ENCODE peak calls at places on chromosome 14, in five cellular contexts. I is cardiac muscle cell; M is SK-N-SH; Q is upper lobe of right lung; O is CD4-positive, alpha-beta T cell. B is an unnamed sample.

GRCh38 chr14:102927346-102927877 is 4.9 kb downstream of the AMN start:
- DNase-seq in I (no peak), M (no peak), Q (peak; percentile 90), O (no peak), B (no peak)

GRCh38 chr14:51304956-51305355 is 64.9 kb downstream of the TMX1 start:
- DNase-seq in I (peak; percentile 84), M (no peak), Q (no peak), O (no peak), B (no peak)

GRCh38 chr14:38221077-38221476 is 13.4 kb downstream of the SSTR1 start:
- DNase-seq in I (no peak), M (no peak), Q (no peak), O (no peak), B (no peak)

GRCh38 chr14:96838449-96838848 is 41.3 kb downstream of the VRK1 start:
- DNase-seq in I (no peak), M (no peak), Q (no peak), O (no peak), B (no peak)

GRCh38 chr14:51157012-51157411 is 62.1 kb upstream of the TRIM9 start:
- DNase-seq in I (peak; percentile 66), M (peak; percentile 25), Q (no peak), O (no peak), B (no peak)

GRCh38 chr14:90720336-90720735 is 95.9 kb downstream of the TTC7B start:
- DNase-seq in I (peak; percentile 39), M (peak; percentile 47), Q (no peak), O (no peak), B (no peak)

GRCh38 chr14:59679872-59680271 is 103.3 kb upstream of the CCDC175 start:
- DNase-seq in I (no peak), M (no peak), Q (no peak), O (no peak), B (peak; percentile 49)

GRCh38 chr14:56686416-56686815 is 106.8 kb downstream of the TMEM260 start:
- DNase-seq in I (no peak), M (no peak), Q (no peak), O (no peak), B (peak; percentile 73)

GRCh38 chr14:75279739-75280447 is 1.3 kb downstream of the FOS start:
- DNase-seq in I (peak; percentile 63), M (peak; percentile 34), Q (peak; percentile 78), O (no peak), B (peak; percentile 53)

GRCh38 chr14:64478634-64479250 is 13.4 kb downstream of the AKAP5 start:
- DNase-seq in I (peak; percentile 56), M (peak; percentile 39), Q (no peak), O (no peak), B (no peak)

GRCh38 chr14:79701371-79701770 is 509.9 kb downstream of the DIO2 start:
- DNase-seq in I (no peak), M (no peak), Q (no peak), O (no peak), B (no peak)

GRCh38 chr14:105249175-105250007 is 1.1 kb downstream of the BTBD6 start:
- DNase-seq in I (peak; percentile 45), M (peak; percentile 68), Q (peak; percentile 58), O (no peak), B (peak; percentile 52)

GRCh38 chr14:95237956-95238355 is 80.6 kb upstream of the DICER1 start:
- DNase-seq in I (no peak), M (no peak), Q (no peak), O (no peak), B (no peak)

GRCh38 chr14:84544486-84544885 is 985.5 kb upstream of the FLRT2 start:
- DNase-seq in I (no peak), M (no peak), Q (no peak), O (no peak), B (no peak)

GRCh38 chr14:25111061-25111601 is 61.2 kb upstream of the STXBP6 start:
- DNase-seq in I (peak; percentile 97), M (no peak), Q (no peak), O (no peak), B (no peak)

GRCh38 chr14:72615511-72616121 is 278.3 kb downstream of the DPF3 start:
- DNase-seq in I (peak; percentile 60), M (no peak), Q (no peak), O (no peak), B (no peak)

GRCh38 chr14:101704140-101704539 is 57.4 kb upstream of the PPP2R5C start:
- DNase-seq in I (no peak), M (no peak), Q (no peak), O (peak; percentile 29), B (no peak)

GRCh38 chr14:96253140-96253539 is 2.9 kb upstream of the BDKRB1 start:
- DNase-seq in I (peak; percentile 92), M (no peak), Q (no peak), O (no peak), B (no peak)

GRCh38 chr14:79510659-79511058 is 700.6 kb downstream of the DIO2 start:
- DNase-seq in I (peak; percentile 2), M (no peak), Q (no peak), O (no peak), B (no peak)

GRCh38 chr14:25833341-25834121 is 764.3 kb downstream of the NOVA1 start:
- DNase-seq in I (peak; percentile 16), M (peak; percentile 3), Q (no peak), O (no peak), B (peak; percentile 80)

GRCh38 chr14:102939820-102940561 is 17.5 kb downstream of the AMN start:
- DNase-seq in I (no peak), M (no peak), Q (peak; percentile 94), O (no peak), B (no peak)

GRCh38 chr14:80584638-80585505 is 356.7 kb downstream of the CEP128 start:
- DNase-seq in I (no peak), M (peak; percentile 24), Q (no peak), O (no peak), B (no peak)

GRCh38 chr14:83379371-83379770 is 1845.7 kb upstream of the SEL1L start:
- DNase-seq in I (peak; percentile 22), M (no peak), Q (no peak), O (no peak), B (no peak)

GRCh38 chr14:63045612-63046320 is 508 bp upstream of the KCNH5 start:
- DNase-seq in I (peak; percentile 36), M (peak; percentile 84), Q (peak; percentile 65), O (no peak), B (peak; percentile 96)

GRCh38 chr14:70000601-70001000 is 121.4 kb downstream of the SMOC1 start:
- DNase-seq in I (no peak), M (no peak), Q (no peak), O (no peak), B (no peak)

GRCh38 chr14:36657409-36658090 is 4.1 kb upstream of the PAX9 start:
- DNase-seq in I (no peak), M (peak; percentile 41), Q (no peak), O (no peak), B (peak; percentile 72)

GRCh38 chr14:41303506-41303905 is 303.2 kb upstream of the LRFN5 start:
- DNase-seq in I (no peak), M (no peak), Q (no peak), O (no peak), B (no peak)

GRCh38 chr14:41299924-41300323 is 306.8 kb upstream of the LRFN5 start:
- DNase-seq in I (no peak), M (no peak), Q (no peak), O (no peak), B (peak; percentile 8)

GRCh38 chr14:41295734-41296133 is 310.9 kb upstream of the LRFN5 start:
- DNase-seq in I (no peak), M (no peak), Q (no peak), O (no peak), B (no peak)

GRCh38 chr14:41302776-41303175 is 303.9 kb upstream of the LRFN5 start:
- DNase-seq in I (no peak), M (no peak), Q (no peak), O (no peak), B (peak; percentile 67)

DNA sequence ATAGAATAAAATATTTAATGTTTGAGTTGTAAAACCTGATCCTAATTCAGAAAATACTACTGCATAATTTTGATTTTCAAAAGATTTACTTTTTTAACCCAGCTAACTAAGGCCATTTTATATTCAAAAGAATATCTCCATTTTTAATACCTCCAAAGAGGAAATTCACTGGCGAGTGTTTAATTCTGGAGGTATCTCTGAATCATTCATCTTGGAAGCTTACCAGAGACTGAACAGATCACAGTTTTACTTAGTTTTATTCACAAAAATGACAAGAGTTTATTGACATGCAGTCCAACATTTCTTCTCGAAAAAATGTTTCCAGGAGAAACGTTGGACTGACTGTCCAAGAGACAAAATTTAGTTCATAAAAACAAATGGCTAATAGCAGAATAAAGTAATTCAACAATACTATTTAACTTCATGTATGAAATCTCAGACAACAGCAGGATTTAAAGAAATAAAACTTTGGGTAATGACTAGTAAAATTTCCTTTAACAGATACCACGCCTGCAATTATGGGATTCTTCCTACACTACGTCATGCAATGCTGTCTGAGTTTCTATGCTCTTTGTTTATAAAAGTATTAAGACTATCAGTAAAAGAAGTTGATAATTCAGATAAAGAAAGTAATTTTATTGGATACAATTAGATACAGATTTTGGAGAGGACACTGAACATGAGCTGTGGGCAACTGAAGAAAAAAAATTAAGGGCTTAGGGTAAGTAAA is 308.6 kb upstream of the LRFN5 start:
- DNase-seq in I (peak; percentile 2), M (no peak), Q (no peak), O (no peak), B (no peak)
- H3K9me3 ChIP-seq in I (no peaks in the 10 kb centered on the region), M (no peaks in the 10 kb centered on the region), Q (no peaks in the 10 kb centered on the region), O (no peaks in the 10 kb centered on the region), B (no peaks in the 10 kb centered on the region)

GRCh38 chr14:61187642-61187905 is 93.6 kb downstream of the TMEM30B start:
- DNase-seq in I (no peak), M (no peak), Q (no peak), O (no peak), B (no peak)

GRCh38 chr14:61190341-61190740 is 90.8 kb downstream of the TMEM30B start:
- DNase-seq in I (no peak), M (no peak), Q (no peak), O (no peak), B (no peak)

GRCh38 chr14:61186793-61187641 is 94.1 kb downstream of the TMEM30B start:
- DNase-seq in I (no peak), M (no peak), Q (no peak), O (no peak), B (peak; percentile 23)

GRCh38 chr14:61188196-61188595 is 92.9 kb downstream of the TMEM30B start:
- DNase-seq in I (peak; percentile 52), M (no peak), Q (no peak), O (no peak), B (peak; percentile 21)

GRCh38 chr14:61188936-61189808 is 92.0 kb downstream of the TMEM30B start:
- DNase-seq in I (peak; percentile 81), M (peak; percentile 73), Q (peak; percentile 79), O (no peak), B (peak; percentile 82)
- TF ChIP-seq CTCF in I (peak; percentile 83), M (peak; percentile 32), Q (peak; percentile 57), O (no peak), B (peak; percentile 63)

GRCh38 chr14:68874746-68875155 is 81.9 kb upstream of the ZFP36L1 start:
- DNase-seq in I (no peak), M (no peak), Q (no peak), O (no peak), B (no peak)
- H3K27ac ChIP-seq in I (no peak overlapping the region), M (no peak overlapping the region), Q (no peak overlapping the region), O (no peak overlapping the region), B (no peak overlapping the region)

DNA sequence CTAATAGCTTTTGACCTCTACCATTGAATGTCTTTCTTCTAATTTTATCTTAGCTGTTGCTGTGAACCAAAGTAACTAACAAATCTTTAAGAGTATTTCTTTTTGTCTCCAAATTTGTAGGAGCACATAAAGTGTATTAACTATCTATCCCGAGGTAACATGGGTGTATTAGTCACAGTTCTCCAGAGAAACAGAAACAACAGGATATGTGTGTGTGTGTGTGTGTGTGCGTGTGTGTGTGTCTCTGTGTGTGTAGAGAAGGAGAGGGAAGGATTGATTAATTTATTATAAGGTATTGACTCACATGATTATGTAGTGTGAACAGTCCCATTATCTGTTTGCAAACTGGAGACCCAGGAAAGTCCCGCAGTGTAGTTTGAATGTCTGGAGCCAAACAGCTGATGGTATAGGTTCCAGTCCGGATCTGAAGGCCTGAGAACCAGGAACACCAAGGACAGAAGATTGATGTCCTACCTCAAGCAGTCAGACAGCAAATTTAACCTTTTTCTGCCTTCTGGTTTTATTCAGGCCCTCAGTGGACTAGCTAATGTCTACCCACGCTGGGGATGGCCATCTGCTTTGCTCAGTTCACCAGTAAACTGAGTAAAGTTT is 14.4 kb downstream of the G2E3 start:
- DNase-seq in I (peak; percentile 73), M (no peak), Q (no peak), O (no peak), B (no peak)
- H3K9me3 ChIP-seq in I (no peaks in the 10 kb centered on the region), M (no peaks in the 10 kb centered on the region), Q (no peaks in the 10 kb centered on the region), O (no peaks in the 10 kb centered on the region), B (no peaks in the 10 kb centered on the region)